ENCODE peak calls at places on chromosomes 12 and 14, in seven cellular contexts. M, E, C, K, U, V and G are unnamed samples.

GRCh38 chr14:25308244-25308643 is 258.3 kb upstream of the STXBP6 start:
- DNase-seq in M (no peak), E (no peak), C (no peak), K (no peak), U (no peak), V (no peak), G (no peak)

GRCh38 chr12:48199784-48200198 is 3.3 kb downstream of the OR10AD1 start:
- DNase-seq in M (peak), E (no peak), C (no peak), K (peak), U (no peak), V (no peak), G (no peak)

GRCh38 chr12:25187781-25188180 is 7.2 kb downstream of the DNAI7 start:
- DNase-seq in M (peak), E (no peak), C (no peak), K (peak), U (peak), V (no peak), G (no peak)

GRCh38 chr12:68240079-68240478 is 13.3 kb downstream of the IL22 start:
- DNase-seq in M (peak), E (no peak), C (no peak), K (peak), U (peak), V (no peak), G (no peak)

GRCh38 chr14:106691601-106692291 is 1165.4 kb downstream of the TMEM121 start:
- DNase-seq in M (no peak), E (peak), C (peak), K (no peak), U (no peak), V (no peak), G (peak)

GRCh38 chr14:53055003-53055402 is 98.1 kb downstream of the DDHD1 start:
- DNase-seq in M (peak), E (no peak), C (no peak), K (peak), U (peak), V (no peak), G (no peak)

GRCh38 chr14:45610303-45610702 is 357.3 kb upstream of the MIS18BP1 start:
- DNase-seq in M (no peak), E (no peak), C (no peak), K (no peak), U (peak), V (no peak), G (no peak)

GRCh38 chr12:2323538-2324261 is 270.9 kb downstream of the CACNA1C start:
- DNase-seq in M (peak), E (no peak), C (no peak), K (peak), U (no peak), V (no peak), G (no peak)

GRCh38 chr14:20477211-20477876 is 8.1 kb downstream of the PNP start:
- DNase-seq in M (peak), E (peak), C (peak), K (peak), U (no peak), V (no peak), G (peak)

GRCh38 chr12:6444031-6444430 is 724 bp upstream of the CD27 start:
- DNase-seq in M (no peak), E (no peak), C (no peak), K (no peak), U (no peak), V (no peak), G (no peak)

GRCh38 chr12:15646586-15646985 is 142.6 kb downstream of the EPS8 start:
- DNase-seq in M (peak), E (no peak), C (no peak), K (no peak), U (no peak), V (no peak), G (no peak)

GRCh38 chr14:96051642-96052540 is 12.7 kb downstream of the C14orf132 start:
- DNase-seq in M (peak), E (no peak), C (no peak), K (no peak), U (no peak), V (no peak), G (no peak)
- TF ChIP-seq CTCF in M (no peak), E (no peak), C (no peak), K (peak), U (peak), V (no peak), G (no peak)

GRCh38 chr14:93956514-93957332 is 19.6 kb downstream of the ASB2 start:
- DNase-seq in M (no peak), E (no peak), C (no peak), K (no peak), U (no peak), V (no peak), G (no peak)

GRCh38 chr14:93954516-93954830 is 21.9 kb downstream of the ASB2 start:
- DNase-seq in M (no peak), E (no peak), C (no peak), K (no peak), U (no peak), V (no peak), G (peak)

GRCh38 chr14:93953739-93954515 is 22.4 kb downstream of the ASB2 start:
- DNase-seq in M (no peak), E (no peak), C (no peak), K (no peak), U (no peak), V (no peak), G (peak)

GRCh38 chr14:93956082-93956481 is 20.3 kb downstream of the ASB2 start:
- DNase-seq in M (no peak), E (no peak), C (no peak), K (no peak), U (no peak), V (no peak), G (no peak)

DNA sequence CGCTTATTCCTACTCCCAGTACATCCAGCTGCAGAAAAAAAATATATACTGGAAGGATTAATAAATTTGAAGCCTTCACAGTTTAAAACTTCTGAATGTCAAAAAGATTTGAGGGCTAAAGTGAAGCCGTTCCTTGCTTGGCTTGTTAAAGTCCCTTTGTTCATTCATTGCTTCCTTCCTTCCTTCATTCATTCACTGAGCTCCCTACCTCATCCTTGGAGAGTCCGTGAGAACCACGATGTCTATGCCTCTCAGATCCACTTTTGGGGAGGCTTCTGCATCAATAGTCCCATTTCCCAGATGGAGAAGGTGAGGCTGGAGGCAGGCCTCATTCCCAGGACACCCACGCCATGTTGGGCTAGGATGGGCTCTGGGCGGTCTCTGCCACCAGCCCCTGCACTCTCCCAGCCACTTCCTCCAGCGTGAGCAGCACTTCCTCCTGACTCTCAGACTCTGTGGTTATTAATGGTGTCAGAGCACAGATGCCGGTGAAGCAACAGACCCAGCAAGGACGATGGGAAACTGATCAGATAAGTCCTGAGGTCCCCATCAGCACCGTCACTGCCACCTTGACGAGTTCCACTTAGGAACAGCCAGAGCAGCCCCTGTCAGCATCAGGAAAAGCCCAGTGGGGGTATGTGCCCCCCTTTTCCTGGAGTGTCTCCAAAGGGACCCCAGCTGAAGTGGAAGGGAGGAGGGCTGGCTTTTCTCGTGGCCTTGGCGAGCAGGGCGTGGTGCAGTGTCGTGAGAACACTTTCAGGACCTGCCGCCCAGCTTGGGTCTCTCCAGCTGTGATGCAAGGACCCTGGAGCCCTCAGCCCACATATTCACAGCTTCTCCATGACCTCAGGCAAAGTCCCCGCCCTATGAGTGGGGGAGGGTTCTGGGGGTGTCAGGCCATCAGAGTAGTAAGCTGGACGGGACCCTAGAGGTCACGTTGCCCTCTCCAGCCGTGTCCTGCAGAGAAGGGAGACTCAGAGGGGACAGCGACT is 21.2 kb downstream of the ASB2 start:
- DNase-seq in M (no peak), E (no peak), C (no peak), K (no peak), U (no peak), V (no peak), G (peak)
- H3K4me3 ChIP-seq in M (no peak), E (peak), C (no peak), K (peak), U (no peak), V (no peak), G (peak)

GRCh38 chr12:75289678-75290200 is 40.4 kb downstream of the CAPS2 start:
- DNase-seq in M (peak), E (no peak), C (no peak), K (peak), U (no peak), V (no peak), G (no peak)
- TF ChIP-seq CTCF in M (peak), E (peak), C (peak), K (peak), U (no peak), V (no peak), G (no peak)

GRCh38 chr12:86551146-86551571 is 295.0 kb upstream of the MGAT4C start:
- DNase-seq in M (no peak), E (peak), C (peak), K (peak), U (no peak), V (peak), G (no peak)

GRCh38 chr12:86550222-86551145 is 294.3 kb upstream of the MGAT4C start:
- DNase-seq in M (no peak), E (no peak), C (no peak), K (no peak), U (no peak), V (no peak), G (no peak)
- H3K4me3 ChIP-seq in M (no peak), E (no peak), C (no peak), K (no peak), U (no peak), V (no peak), G (no peak)

GRCh38 chr12:65609359-65609771 is 214.9 kb upstream of the HMGA2 start:
- DNase-seq in M (peak), E (no peak), C (no peak), K (peak), U (peak), V (no peak), G (no peak)
- TF ChIP-seq CTCF in M (peak), E (no peak), C (no peak), K (peak), U (peak), V (no peak), G (no peak)

GRCh38 chr12:125332900-125333299 is 267.7 kb downstream of the AACS start:
- DNase-seq in M (no peak), E (no peak), C (no peak), K (no peak), U (no peak), V (no peak), G (no peak)

GRCh38 chr12:125324861-125325260 is 259.6 kb downstream of the AACS start:
- DNase-seq in M (no peak), E (no peak), C (no peak), K (no peak), U (no peak), V (no peak), G (no peak)

GRCh38 chr12:125330645-125331341 is 265.6 kb downstream of the AACS start:
- DNase-seq in M (no peak), E (peak), C (peak), K (peak), U (no peak), V (no peak), G (peak)

GRCh38 chr12:125331342-125332052 is 266.3 kb downstream of the AACS start:
- DNase-seq in M (no peak), E (no peak), C (no peak), K (peak), U (no peak), V (no peak), G (no peak)

GRCh38 chr12:125329239-125330238 is 264.3 kb downstream of the AACS start:
- DNase-seq in M (no peak), E (no peak), C (no peak), K (no peak), U (no peak), V (no peak), G (no peak)
- H3K4me3 ChIP-seq in M (no peak), E (no peak), C (no peak), K (no peak), U (no peak), V (no peak), G (no peak)

GRCh38 chr14:68084256-68084655 is 264.7 kb downstream of the RAD51B start:
- DNase-seq in M (peak), E (no peak), C (no peak), K (peak), U (no peak), V (no peak), G (no peak)
- TF ChIP-seq CTCF in M (peak), E (peak), C (no peak), K (peak), U (peak), V (no peak), G (peak)

DNA sequence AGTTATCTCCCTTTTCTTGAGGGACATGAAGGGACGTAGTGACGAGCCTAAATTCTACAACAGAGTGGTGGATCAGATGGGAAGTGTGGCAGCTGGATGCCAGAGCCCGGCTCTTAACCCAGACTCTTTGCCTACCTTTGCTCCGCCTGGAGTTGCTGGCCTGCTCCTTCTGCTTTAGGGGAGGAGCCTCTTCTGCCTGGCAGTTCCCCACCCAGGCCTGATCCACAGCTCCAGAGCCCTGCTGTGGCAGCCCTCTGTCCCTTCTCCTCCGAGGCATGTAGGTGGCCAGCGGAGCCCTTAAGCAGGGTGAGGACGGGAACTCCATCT is 2.3 kb upstream of the PRPH start:
- DNase-seq in M (no peak), E (no peak), C (no peak), K (no peak), U (no peak), V (no peak), G (no peak)
- H3K4me3 ChIP-seq in M (no peak), E (peak), C (peak), K (no peak), U (no peak), V (peak), G (peak)

GRCh38 chr14:52015411-52016030 is 26.2 kb downstream of the RTRAF start:
- DNase-seq in M (peak), E (no peak), C (no peak), K (peak), U (no peak), V (no peak), G (no peak)

GRCh38 chr14:52011557-52011956 is 22.2 kb downstream of the RTRAF start:
- DNase-seq in M (no peak), E (no peak), C (no peak), K (no peak), U (no peak), V (no peak), G (no peak)

GRCh38 chr14:52014601-52015267 is 25.4 kb downstream of the RTRAF start:
- DNase-seq in M (no peak), E (peak), C (peak), K (no peak), U (no peak), V (no peak), G (no peak)

GRCh38 chr14:52012635-52013034 is 23.3 kb downstream of the RTRAF start:
- DNase-seq in M (no peak), E (peak), C (peak), K (peak), U (no peak), V (peak), G (no peak)

GRCh38 chr14:52013984-52014600 is 24.7 kb downstream of the RTRAF start:
- DNase-seq in M (no peak), E (peak), C (no peak), K (no peak), U (no peak), V (no peak), G (no peak)
- TF ChIP-seq CTCF in M (no peak), E (peak), C (peak), K (peak), U (peak), V (no peak), G (no peak)